ENCODE peak calls at places on chromosomes 5 and 9, in nine cellular contexts. L is RWPE1; J is A549; H is tibial artery; V is CD4-positive, alpha-beta memory T cell; W is effector memory CD4-positive, alpha-beta T cell; T is CD8-positive, alpha-beta T cell; D is naive thymus-derived CD4-positive, alpha-beta T cell; Q is cardiac muscle cell. A is an unnamed sample.

GRCh38 chr9:16267336-16268036 is 603.0 kb downstream of the BNC2 start:
- DNase-seq in H (no peak), V (no peak), D (no peak), J (no peak), W (no peak), Q (no peak), L (no peak), T (no peak), A (no peak)

GRCh38 chr5:74318985-74319563 is 321.5 kb downstream of the ENC1 start:
- DNase-seq in T (no peak), H (no peak), J (no peak), W (no peak), V (no peak), L (peak; percentile 39), D (no peak), Q (no peak), A (no peak)

GRCh38 chr9:89137548-89138462 is 40.8 kb downstream of the SHC3 start:
- DNase-seq in J (peak; percentile 15), D (no peak), L (peak; percentile 73), V (no peak), Q (no peak), T (no peak), W (no peak), H (peak; percentile 82), A (no peak)

GRCh38 chr9:120928720-120929389 is 2.3 kb upstream of the TRAF1 start:
- DNase-seq in Q (peak; percentile 68), V (peak; percentile 75), L (peak; percentile 88), J (peak; percentile 78), H (peak; percentile 75), D (peak; percentile 74), T (peak; percentile 81), W (peak; percentile 64), A (peak; percentile 94)

GRCh38 chr5:76542887-76543690 is 80.1 kb downstream of the F2RL2 start:
- DNase-seq in H (peak; percentile 32), J (no peak), D (peak; percentile 70), L (no peak), T (peak; percentile 64), W (peak; percentile 67), Q (no peak), V (peak; percentile 79), A (no peak)

GRCh38 chr9:89354471-89354870 is 36.2 kb downstream of the SECISBP2 start:
- DNase-seq in L (no peak), J (no peak), Q (no peak), H (no peak), T (no peak), W (no peak), D (no peak), V (no peak), A (no peak)

GRCh38 chr5:134556994-134557393 is 31.5 kb downstream of the JADE2 start:
- DNase-seq in J (no peak), L (no peak), H (no peak), T (no peak), D (no peak), V (no peak), W (no peak), Q (no peak), A (no peak)

GRCh38 chr9:16653491-16654407 is 216.7 kb downstream of the BNC2 start:
- DNase-seq in T (no peak), W (no peak), L (no peak), H (no peak), Q (peak; percentile 8), D (no peak), V (no peak), J (no peak), A (no peak)

GRCh38 chr9:104805441-104805840 is 41.5 kb downstream of the NIPSNAP3B start:
- DNase-seq in J (no peak), L (peak; percentile 30), W (no peak), V (no peak), Q (no peak), H (no peak), T (no peak), D (no peak), A (no peak)

GRCh38 chr5:147918899-147919298 is 12.6 kb upstream of the C5orf46 start:
- DNase-seq in Q (no peak), W (no peak), D (no peak), V (no peak), H (no peak), J (no peak), T (no peak), L (no peak), A (no peak)

GRCh38 chr5:6822068-6822467 is 108.8 kb downstream of the TENT4A start:
- DNase-seq in L (no peak), D (no peak), T (no peak), J (no peak), Q (no peak), H (no peak), W (no peak), V (no peak), A (no peak)

GRCh38 chr5:149915392-149916260 is 29.0 kb downstream of the PDE6A start:
- DNase-seq in Q (peak; percentile 17), L (peak; percentile 88), J (no peak), T (no peak), H (no peak), D (no peak), W (no peak), V (no peak), A (no peak)

GRCh38 chr5:7802855-7803254 is 48.1 kb downstream of the CFAP90 start:
- DNase-seq in V (no peak), H (no peak), W (no peak), L (peak; percentile 10), Q (no peak), J (no peak), T (no peak), D (no peak), A (no peak)

GRCh38 chr5:34511915-34512314 is 144.2 kb upstream of the RAI14 start:
- DNase-seq in Q (peak; percentile 30), L (no peak), D (no peak), H (peak; percentile 47), T (no peak), J (no peak), V (no peak), W (no peak), A (no peak)

GRCh38 chr5:115096034-115096769 is 73.5 kb downstream of the TRIM36 start:
- DNase-seq in T (no peak), V (no peak), H (no peak), Q (peak; percentile 2), W (no peak), D (no peak), J (no peak), L (no peak), A (no peak)

GRCh38 chr5:171721469-171721868 is 64.1 kb upstream of the SMIM23 start:
- DNase-seq in H (no peak), Q (no peak), W (no peak), T (no peak), L (no peak), J (no peak), D (no peak), V (no peak), A (no peak)

DNA sequence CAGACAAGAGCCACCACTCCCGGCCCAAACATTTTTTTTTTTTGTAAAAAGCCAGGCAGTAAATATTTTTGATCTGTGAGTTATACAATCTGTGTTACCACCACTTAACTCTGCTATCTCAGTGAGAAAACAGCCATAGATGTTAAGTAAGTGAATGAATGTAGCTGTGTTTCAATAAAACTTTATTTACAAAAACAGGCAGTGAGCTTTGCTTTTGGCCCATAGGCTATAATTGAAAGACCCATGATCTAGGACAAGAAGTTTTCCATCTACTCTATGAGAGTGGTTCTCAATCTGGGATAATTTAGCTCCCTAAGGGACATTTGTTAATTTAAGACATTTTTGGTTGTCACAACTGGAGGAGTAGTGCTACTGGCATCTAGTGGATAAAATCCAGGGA is 91.0 kb downstream of the TMC1 start:
- DNase-seq in H (no peak), L (no peak), V (no peak), D (no peak), T (no peak), Q (no peak), J (no peak), W (no peak), A (no peak)
- H3K27ac ChIP-seq in H (no peak overlapping the region), L (no peak overlapping the region), V (no peak overlapping the region), D (no peak overlapping the region), T (no peak overlapping the region), Q (no peak overlapping the region), J (no peak overlapping the region), W (no peak overlapping the region), A (no peak overlapping the region)

DNA sequence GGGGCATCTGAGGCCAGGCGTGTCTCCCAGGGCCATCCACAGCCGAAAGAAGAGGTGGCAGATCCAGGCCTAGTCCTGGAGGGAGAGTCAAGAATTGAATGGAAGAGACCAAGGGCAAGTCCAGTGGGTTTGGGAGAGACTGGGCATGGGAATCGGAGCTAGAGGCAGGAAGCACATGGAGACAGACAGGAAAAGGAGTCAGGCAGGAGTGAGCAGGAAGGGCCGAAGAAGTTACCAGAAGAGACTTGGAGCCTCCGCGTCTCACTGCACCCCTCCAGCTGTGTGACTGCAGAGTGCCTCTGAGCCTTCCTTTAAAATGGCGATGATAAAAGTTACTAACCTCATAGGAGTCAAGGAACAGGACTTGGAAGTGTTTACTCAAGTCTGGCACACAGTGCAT is 64.4 kb upstream of the ANGPTL2 start:
- DNase-seq in V (no peak), W (no peak), T (no peak), J (no peak), D (no peak), H (no peak), L (no peak), Q (no peak), A (no peak)
- H3K27ac ChIP-seq in V (no peak overlapping the region), W (no peak overlapping the region), T (no peak overlapping the region), J (peak overlapping the region; percentile 75), D (no peak overlapping the region), H (peak overlapping the region; percentile 89), L (peak overlapping the region; percentile 86), Q (no peak overlapping the region), A (peak overlapping the region; percentile 81)

GRCh38 chr9:94826044-94826443 is 99.5 kb downstream of the AOPEP start:
- DNase-seq in D (no peak), W (no peak), Q (no peak), J (no peak), T (no peak), V (no peak), H (no peak), L (no peak), A (no peak)
- H3K27ac ChIP-seq in D (no peak overlapping the region), W (no peak overlapping the region), Q (no peak overlapping the region), J (peak overlapping the region; percentile 83), T (no peak overlapping the region), V (no peak overlapping the region), H (peak overlapping the region; percentile 72), L (no peak overlapping the region), A (no peak overlapping the region)

GRCh38 chr9:14031015-14031414 is 282.9 kb downstream of the NFIB start:
- DNase-seq in W (no peak), L (no peak), J (no peak), H (peak; percentile 34), D (no peak), V (no peak), T (no peak), Q (peak; percentile 61), A (no peak)

GRCh38 chr9:14027114-14027812 is 286.7 kb downstream of the NFIB start:
- DNase-seq in H (peak; percentile 64), J (no peak), Q (no peak), L (no peak), D (no peak), W (no peak), T (no peak), V (no peak), A (peak; percentile 45)

GRCh38 chr9:14031761-14032279 is 282.1 kb downstream of the NFIB start:
- DNase-seq in L (no peak), V (no peak), D (no peak), T (no peak), Q (no peak), W (no peak), H (no peak), J (no peak), A (no peak)

GRCh38 chr9:14030350-14030823 is 283.6 kb downstream of the NFIB start:
- DNase-seq in Q (no peak), D (no peak), H (no peak), W (no peak), L (peak; percentile 69), V (no peak), T (no peak), J (no peak), A (no peak)

GRCh38 chr9:14029811-14030210 is 284.1 kb downstream of the NFIB start:
- DNase-seq in J (no peak), L (no peak), Q (no peak), W (no peak), D (no peak), V (no peak), T (no peak), H (no peak), A (no peak)
- H3K27ac ChIP-seq in J (peak overlapping the region; percentile 57), L (peak overlapping the region; percentile 87), Q (no peak overlapping the region), W (no peak overlapping the region), D (no peak overlapping the region), V (no peak overlapping the region), T (no peak overlapping the region), H (peak overlapping the region; percentile 74), A (no peak overlapping the region)

A was measured in Peyer's patch.